ENCODE peak calls at places on chromosomes 1 and 21, in six cellular contexts. L is psoas muscle, S is mucosa of descending colon, B is neural progenitor cell, K is upper lobe of right lung, Z is epithelial cell of proximal tubule. D is an unnamed sample.

GRCh38 chr1:41404308-41404755 is 43.1 kb downstream of the FOXO6 start:
- DNase-seq in L (no peak), S (no peak), B (peak), K (no peak), Z (no peak), D (no peak)

GRCh38 chr1:41474490-41475271 is 9.8 kb downstream of the EDN2 start:
- DNase-seq in L (no peak), S (peak), B (peak), K (peak), Z (no peak), D (no peak)

GRCh38 chr21:44089001-44089911 is 17.9 kb upstream of the PWP2 start:
- DNase-seq in L (no peak), S (peak), B (no peak), K (peak), Z (peak), D (no peak)

GRCh38 chr1:111856411-111857135 is 100.9 kb downstream of the DDX20 start:
- DNase-seq in L (no peak), S (no peak), B (peak), K (no peak), Z (no peak), D (no peak)

GRCh38 chr1:204684551-204685235 is 845 bp downstream of the LRRN2 start:
- DNase-seq in L (no peak), S (no peak), B (peak), K (no peak), Z (no peak), D (peak)

GRCh38 chr1:7616076-7616833 is 154.8 kb upstream of the VAMP3 start:
- DNase-seq in L (peak), S (peak), B (peak), K (peak), Z (no peak), D (peak)

GRCh38 chr1:175481126-175482071 is 262.0 kb downstream of the TNR start:
- DNase-seq in L (no peak), S (no peak), B (peak), K (no peak), Z (no peak), D (no peak)

GRCh38 chr21:31354604-31355443 is 10.8 kb upstream of the TIAM1 start:
- DNase-seq in L (no peak), S (no peak), B (no peak), K (no peak), Z (peak), D (no peak)

GRCh38 chr21:31293986-31294385 is 50.1 kb downstream of the TIAM1 start:
- DNase-seq in L (no peak), S (no peak), B (no peak), K (no peak), Z (peak), D (no peak)

GRCh38 chr1:167166703-167167100 is 54.0 kb upstream of the POU2F1 start:
- DNase-seq in L (no peak), S (no peak), B (no peak), K (no peak), Z (no peak), D (no peak)

GRCh38 chr1:118884946-118885345 is 103.2 kb downstream of the TBX15 start:
- DNase-seq in L (no peak), S (no peak), B (no peak), K (no peak), Z (no peak), D (no peak)

GRCh38 chr1:236280438-236281285 is 1.1 kb downstream of the ERO1B start:
- DNase-seq in L (no peak), S (peak), B (peak), K (no peak), Z (no peak), D (peak)

GRCh38 chr1:18376661-18377060 is 104.1 kb upstream of the KLHDC7A start:
- DNase-seq in L (no peak), S (no peak), B (no peak), K (peak), Z (no peak), D (no peak)

GRCh38 chr21:33980276-33980916 is 64.8 kb upstream of the ATP5PO start:
- DNase-seq in L (no peak), S (no peak), B (no peak), K (no peak), Z (no peak), D (no peak)

GRCh38 chr1:162366671-162367070 is 10.0 kb downstream of the SPATA46 start:
- DNase-seq in L (no peak), S (no peak), B (no peak), K (no peak), Z (no peak), D (no peak)

GRCh38 chr1:32927441-32927840 is 26.3 kb upstream of the TMEM54 start:
- DNase-seq in L (no peak), S (no peak), B (no peak), K (no peak), Z (no peak), D (no peak)

GRCh38 chr1:169099561-169099960 is 6.9 kb upstream of the ATP1B1 start:
- DNase-seq in L (no peak), S (no peak), B (no peak), K (no peak), Z (no peak), D (no peak)

GRCh38 chr1:34500451-34500850 is 254.4 kb upstream of the GJB5 start:
- DNase-seq in L (no peak), S (peak), B (peak), K (peak), Z (no peak), D (peak)

GRCh38 chr1:12031039-12031980 is 12.0 kb downstream of the MIIP start:
- DNase-seq in L (peak), S (peak), B (peak), K (peak), Z (no peak), D (peak)

GRCh38 chr1:62964141-62964540 is 180.2 kb downstream of the ATG4C start:
- DNase-seq in L (no peak), S (no peak), B (no peak), K (no peak), Z (no peak), D (peak)

GRCh38 chr1:29639156-29639736 is 402.9 kb downstream of the PTPRU start:
- DNase-seq in L (no peak), S (no peak), B (no peak), K (no peak), Z (peak), D (no peak)

GRCh38 chr1:165853528-165854075 is 26.2 kb downstream of the UCK2 start:
- DNase-seq in L (no peak), S (no peak), B (no peak), K (no peak), Z (no peak), D (no peak)

GRCh38 chr1:233331676-233332519 is 4.4 kb downstream of the MAP3K21 start:
- DNase-seq in L (no peak), S (no peak), B (no peak), K (no peak), Z (no peak), D (no peak)

GRCh38 chr1:2603521-2604155 is 17.1 kb downstream of the PRXL2B start:
- DNase-seq in L (no peak), S (no peak), B (no peak), K (peak), Z (no peak), D (no peak)

GRCh38 chr21:34545079-34545884 is 33.3 kb upstream of the KCNE1 start:
- DNase-seq in L (no peak), S (peak), B (peak), K (peak), Z (peak), D (peak)

DNA sequence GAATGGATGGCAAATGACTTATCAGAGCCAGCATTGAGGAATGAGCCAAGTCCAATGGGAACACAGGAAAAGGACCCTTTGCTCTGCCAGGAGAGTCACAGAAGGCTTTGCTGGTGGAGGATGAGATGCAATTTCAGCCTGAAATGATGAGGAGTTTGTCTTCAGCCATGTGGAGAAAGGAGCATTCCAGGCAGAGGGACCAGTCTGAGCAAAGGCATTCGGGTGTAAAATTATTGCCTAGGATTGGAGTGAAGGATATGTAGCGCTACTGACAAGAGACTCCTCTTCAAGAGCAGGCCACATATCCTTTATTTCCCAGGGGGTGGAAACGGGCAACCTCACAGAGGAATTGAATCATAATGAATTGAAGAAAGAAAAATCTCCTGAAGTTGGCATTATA is 1.1 kb upstream of the CSF1 start:
- DNase-seq in L (no peak), S (no peak), B (no peak), K (no peak), Z (no peak), D (no peak)
- TF ChIP-seq CTCF in L (no peak), S (no peak), B (no peak), K (no peak), Z (no peak), D (no peak)

DNA sequence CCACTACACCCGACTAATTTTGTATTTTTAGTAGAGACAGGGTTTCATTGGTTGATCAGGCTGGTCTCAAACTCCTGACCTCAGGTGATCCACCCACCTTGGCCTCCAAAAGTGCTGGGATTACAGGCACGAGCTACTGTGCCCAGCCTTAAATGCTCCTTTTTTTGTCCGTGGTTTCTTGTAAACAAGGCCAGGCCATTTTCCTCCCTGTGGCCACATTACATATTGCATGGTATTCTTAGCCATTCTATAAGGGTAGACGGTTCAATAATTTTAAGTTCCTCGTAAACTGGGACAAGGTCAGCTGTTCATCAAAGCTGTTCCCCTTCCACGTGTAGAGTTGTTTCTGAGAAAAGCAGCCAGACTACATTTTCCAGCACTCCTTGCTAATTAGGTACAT is 10.3 kb upstream of the LUZP1 start:
- DNase-seq in L (no peak), S (no peak), B (peak), K (no peak), Z (no peak), D (no peak)
- TF ChIP-seq CTCF in L (peak), S (no peak), B (peak), K (peak), Z (peak), D (peak)

GRCh38 chr1:100575406-100575805 is 37.5 kb downstream of the GPR88 start:
- DNase-seq in L (no peak), S (no peak), B (no peak), K (no peak), Z (no peak), D (no peak)

GRCh38 chr1:100578201-100578600 is 40.3 kb downstream of the GPR88 start:
- DNase-seq in L (no peak), S (no peak), B (no peak), K (no peak), Z (no peak), D (no peak)

GRCh38 chr1:100569888-100570287 is 31.9 kb downstream of the GPR88 start:
- DNase-seq in L (no peak), S (no peak), B (no peak), K (no peak), Z (no peak), D (no peak)

GRCh38 chr1:100573960-100574359 is 36.0 kb downstream of the GPR88 start:
- DNase-seq in L (no peak), S (no peak), B (no peak), K (no peak), Z (no peak), D (no peak)
- TF ChIP-seq CTCF in L (no peak), S (no peak), B (no peak), K (no peak), Z (no peak), D (no peak)

GRCh38 chr21:21807598-21807903 is 809.3 kb downstream of the NCAM2 start:
- DNase-seq in L (no peak), S (no peak), B (no peak), K (no peak), Z (no peak), D (no peak)
- TF ChIP-seq CTCF in L (no peak), S (no peak), B (no peak), K (no peak), Z (no peak), D (no peak)

DNA sequence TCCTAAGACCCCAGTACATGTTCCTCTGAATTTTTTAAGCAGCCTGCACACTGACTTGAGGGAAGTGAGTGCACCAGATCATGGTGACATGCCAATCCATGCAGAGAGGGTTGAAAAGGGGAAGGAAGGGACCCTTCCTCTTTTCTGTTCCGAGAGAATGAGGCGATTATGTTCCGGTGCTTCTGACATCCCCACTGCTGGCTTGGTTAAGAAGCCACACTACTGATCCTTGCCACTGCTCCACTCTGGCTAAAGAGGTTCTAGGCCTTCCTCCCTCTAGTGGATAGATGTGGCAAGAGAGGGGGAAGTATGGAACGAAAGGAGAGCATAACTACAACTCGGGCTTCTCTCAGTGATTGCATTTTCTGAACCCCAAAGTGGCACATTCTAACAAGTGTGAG is 1.8 kb upstream of the CYB5R1 start:
- DNase-seq in L (no peak), S (no peak), B (peak), K (no peak), Z (no peak), D (peak)
- TF ChIP-seq CTCF in L (peak), S (peak), B (peak), K (peak), Z (peak), D (peak)

GRCh38 chr1:190119683-190120082 is 358.0 kb downstream of the BRINP3 start:
- DNase-seq in L (no peak), S (no peak), B (peak), K (no peak), Z (no peak), D (no peak)

GRCh38 chr1:190129367-190129766 is 348.3 kb downstream of the BRINP3 start:
- DNase-seq in L (no peak), S (no peak), B (no peak), K (no peak), Z (no peak), D (no peak)

GRCh38 chr1:190126728-190127127 is 350.9 kb downstream of the BRINP3 start:
- DNase-seq in L (no peak), S (no peak), B (no peak), K (no peak), Z (no peak), D (no peak)

DNA sequence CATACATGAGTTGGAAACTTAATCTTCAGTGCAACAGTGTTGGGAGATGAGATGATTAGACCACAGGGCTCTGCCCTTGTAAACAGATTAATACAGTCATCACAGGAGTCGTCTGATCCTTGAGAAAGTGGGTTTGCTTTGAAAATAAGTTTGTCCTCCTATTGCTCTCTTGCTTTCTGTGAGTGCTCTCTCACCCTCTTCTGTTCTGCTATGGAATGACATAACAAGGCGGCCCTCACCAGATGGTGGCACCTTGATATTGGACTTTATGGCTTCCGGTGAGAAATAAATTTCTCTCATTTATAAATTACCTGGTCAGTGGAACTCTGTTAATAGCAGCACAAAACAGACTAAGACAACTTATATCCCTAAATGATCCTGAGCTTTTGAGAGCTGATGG is 353.6 kb downstream of the BRINP3 start:
- DNase-seq in L (no peak), S (no peak), B (no peak), K (no peak), Z (no peak), D (no peak)
- TF ChIP-seq CTCF in L (no peak), S (no peak), B (peak), K (no peak), Z (peak), D (no peak)

GRCh38 chr21:28781602-28782274 is 210.9 kb downstream of the LTN1 start:
- DNase-seq in L (no peak), S (no peak), B (peak), K (no peak), Z (no peak), D (peak)
- TF ChIP-seq CTCF in L (peak), S (no peak), B (peak), K (peak), Z (peak), D (no peak)

DNA sequence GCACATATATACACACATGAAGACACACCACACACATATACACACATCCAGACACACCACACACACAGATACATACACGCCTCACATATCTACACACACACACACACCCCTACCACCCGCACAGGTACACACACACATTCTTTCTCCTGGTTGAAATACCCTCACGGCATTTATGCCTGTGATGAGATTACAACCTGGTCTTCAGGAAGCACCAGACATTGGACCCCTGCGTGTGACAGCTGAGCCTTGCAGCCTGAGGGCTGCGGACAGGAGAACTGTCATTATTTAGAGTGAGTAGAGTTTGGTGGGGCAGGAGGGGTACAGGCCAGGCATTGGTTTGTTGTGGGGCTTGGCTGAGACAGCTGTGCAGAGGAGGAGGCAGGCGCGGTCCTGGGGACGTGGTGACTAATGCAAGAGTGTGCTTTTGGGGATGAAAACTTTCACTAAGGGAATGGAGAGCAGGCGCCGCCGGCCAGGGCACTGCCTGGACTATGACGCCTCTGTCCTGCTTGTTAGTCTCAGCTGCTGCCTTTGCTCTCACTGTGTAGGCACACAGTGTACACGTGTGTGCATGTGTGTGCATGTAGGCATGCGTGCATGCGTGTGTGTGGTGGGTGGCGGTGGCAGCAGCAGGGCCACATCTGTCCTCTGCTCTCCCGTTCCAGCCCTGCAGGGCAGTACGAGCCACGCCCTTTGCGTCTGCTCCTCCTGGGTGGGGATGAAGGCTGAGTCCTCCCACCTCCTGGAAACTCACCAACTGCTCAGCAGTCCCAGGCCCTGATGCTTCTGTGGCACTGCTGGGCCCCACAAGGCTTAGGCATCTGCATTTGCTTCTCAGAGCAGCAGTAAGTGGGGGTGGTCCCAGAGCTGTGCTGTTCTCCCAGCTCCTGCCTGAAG is 57.6 kb downstream of the SPSB1 start:
- DNase-seq in L (peak), S (peak), B (no peak), K (no peak), Z (no peak), D (no peak)
- TF ChIP-seq CTCF in L (no peak), S (no peak), B (no peak), K (no peak), Z (no peak), D (no peak)

GRCh38 chr1:183023601-183024351 is 556 bp downstream of the LAMC1 start:
- DNase-seq in L (peak), S (peak), B (peak), K (peak), Z (no peak), D (peak)
- TF ChIP-seq CTCF in L (peak), S (peak), B (peak), K (peak), Z (peak), D (peak)

D was measured in GM13976.